ENCODE peak calls at places on chromosomes 7 and 10, in seven cellular contexts. One of them, this sample, is unnamed.

GRCh38 chr10:126456632-126457031 is 68.4 kb upstream of the ADAM12 start:
- DNase-seq in kidney glomerular epithelial cell: no peak
- DNase-seq in colonic mucosa: no peak
- DNase-seq in NCI-H2029: no peak
- DNase-seq in choroid plexus epithelial cell: no peak
- DNase-seq in HuH-7: no peak
- DNase-seq in PC-9: no peak
- DNase-seq in this sample: no peak

GRCh38 chr7:158559356-158559755 is 28.3 kb downstream of the PTPRN2 start:
- DNase-seq in PC-9: no peak
- DNase-seq in NCI-H2029: no peak
- DNase-seq in choroid plexus epithelial cell: no peak
- DNase-seq in HuH-7: no peak
- DNase-seq in colonic mucosa: no peak
- DNase-seq in kidney glomerular epithelial cell: no peak
- DNase-seq in this sample: no peak

GRCh38 chr10:18140149-18140956 is at the start of gene CACNB2:
- DNase-seq in kidney glomerular epithelial cell: no peak
- DNase-seq in choroid plexus epithelial cell: peak
- DNase-seq in colonic mucosa: peak
- DNase-seq in PC-9: peak
- DNase-seq in HuH-7: no peak
- DNase-seq in NCI-H2029: no peak
- DNase-seq in this sample: no peak

GRCh38 chr10:75553550-75553949 is 122.1 kb downstream of the LRMDA start:
- DNase-seq in NCI-H2029: no peak
- DNase-seq in kidney glomerular epithelial cell: no peak
- DNase-seq in HuH-7: no peak
- DNase-seq in choroid plexus epithelial cell: no peak
- DNase-seq in colonic mucosa: no peak
- DNase-seq in PC-9: no peak
- DNase-seq in this sample: no peak

GRCh38 chr10:5551531-5552375 is 27.0 kb downstream of the CALML3 start:
- DNase-seq in PC-9: peak
- DNase-seq in HuH-7: no peak
- DNase-seq in choroid plexus epithelial cell: peak
- DNase-seq in colonic mucosa: peak
- DNase-seq in NCI-H2029: no peak
- DNase-seq in kidney glomerular epithelial cell: peak
- DNase-seq in this sample: no peak

GRCh38 chr7:157008206-157009169 is 2.0 kb downstream of the MNX1 start:
- DNase-seq in kidney glomerular epithelial cell: no peak
- DNase-seq in choroid plexus epithelial cell: no peak
- DNase-seq in colonic mucosa: no peak
- DNase-seq in PC-9: no peak
- DNase-seq in HuH-7: no peak
- DNase-seq in NCI-H2029: no peak
- DNase-seq in this sample: no peak

GRCh38 chr7:151381083-151381332 is 28.8 kb downstream of the WDR86 start:
- DNase-seq in HuH-7: no peak
- DNase-seq in colonic mucosa: no peak
- DNase-seq in choroid plexus epithelial cell: no peak
- DNase-seq in NCI-H2029: no peak
- DNase-seq in kidney glomerular epithelial cell: no peak
- DNase-seq in PC-9: no peak
- DNase-seq in this sample: no peak

GRCh38 chr7:27241189-27242045 is 1.2 kb upstream of the EVX1 start:
- DNase-seq in kidney glomerular epithelial cell: no peak
- DNase-seq in NCI-H2029: no peak
- DNase-seq in HuH-7: no peak
- DNase-seq in colonic mucosa: no peak
- DNase-seq in choroid plexus epithelial cell: no peak
- DNase-seq in PC-9: no peak
- DNase-seq in this sample: no peak

GRCh38 chr10:104315486-104315921 is 22.8 kb downstream of the ITPRIP start:
- DNase-seq in PC-9: no peak
- DNase-seq in choroid plexus epithelial cell: no peak
- DNase-seq in NCI-H2029: no peak
- DNase-seq in kidney glomerular epithelial cell: no peak
- DNase-seq in HuH-7: no peak
- DNase-seq in colonic mucosa: no peak
- DNase-seq in this sample: no peak

GRCh38 chr10:96389785-96390184 is 31.0 kb upstream of the OPALIN start:
- DNase-seq in choroid plexus epithelial cell: no peak
- DNase-seq in NCI-H2029: no peak
- DNase-seq in PC-9: no peak
- DNase-seq in colonic mucosa: no peak
- DNase-seq in HuH-7: no peak
- DNase-seq in kidney glomerular epithelial cell: no peak
- DNase-seq in this sample: no peak

GRCh38 chr10:110502851-110503301 is 5.2 kb downstream of the DUSP5 start:
- DNase-seq in PC-9: no peak
- DNase-seq in kidney glomerular epithelial cell: no peak
- DNase-seq in choroid plexus epithelial cell: peak
- DNase-seq in HuH-7: no peak
- DNase-seq in NCI-H2029: peak
- DNase-seq in colonic mucosa: peak
- DNase-seq in this sample: no peak

GRCh38 chr7:15397921-15398560 is 163.8 kb downstream of the AGMO start:
- DNase-seq in kidney glomerular epithelial cell: no peak
- DNase-seq in PC-9: no peak
- DNase-seq in colonic mucosa: no peak
- DNase-seq in HuH-7: no peak
- DNase-seq in choroid plexus epithelial cell: peak
- DNase-seq in NCI-H2029: no peak
- DNase-seq in this sample: no peak

GRCh38 chr7:155009570-155010157 is 6.7 kb upstream of the PAXIP1 start:
- DNase-seq in colonic mucosa: no peak
- DNase-seq in kidney glomerular epithelial cell: no peak
- DNase-seq in choroid plexus epithelial cell: peak
- DNase-seq in PC-9: no peak
- DNase-seq in NCI-H2029: no peak
- DNase-seq in HuH-7: peak
- DNase-seq in this sample: no peak

GRCh38 chr7:99121496-99122021 is 22.3 kb downstream of the SMURF1 start:
- DNase-seq in kidney glomerular epithelial cell: no peak
- DNase-seq in PC-9: no peak
- DNase-seq in colonic mucosa: no peak
- DNase-seq in NCI-H2029: no peak
- DNase-seq in HuH-7: no peak
- DNase-seq in choroid plexus epithelial cell: no peak
- DNase-seq in this sample: no peak

GRCh38 chr10:47118326-47118725 is 181.7 kb upstream of the GDF10 start:
- DNase-seq in choroid plexus epithelial cell: no peak
- DNase-seq in PC-9: no peak
- DNase-seq in HuH-7: no peak
- DNase-seq in colonic mucosa: no peak
- DNase-seq in NCI-H2029: no peak
- DNase-seq in kidney glomerular epithelial cell: no peak
- DNase-seq in this sample: no peak

GRCh38 chr7:106284516-106285050 is at the start of gene NAMPT:
- DNase-seq in NCI-H2029: peak
- DNase-seq in HuH-7: peak
- DNase-seq in choroid plexus epithelial cell: no peak
- DNase-seq in kidney glomerular epithelial cell: no peak
- DNase-seq in PC-9: peak
- DNase-seq in colonic mucosa: peak
- DNase-seq in this sample: peak

GRCh38 chr7:142384508-142384922 is 126.7 kb upstream of the PRSS58 start:
- DNase-seq in HuH-7: no peak
- DNase-seq in PC-9: peak
- DNase-seq in NCI-H2029: no peak
- DNase-seq in kidney glomerular epithelial cell: peak
- DNase-seq in choroid plexus epithelial cell: peak
- DNase-seq in colonic mucosa: no peak
- DNase-seq in this sample: no peak

GRCh38 chr10:103188853-103189252 is 4.2 kb downstream of the NT5C2 start:
- DNase-seq in kidney glomerular epithelial cell: no peak
- DNase-seq in HuH-7: no peak
- DNase-seq in NCI-H2029: no peak
- DNase-seq in choroid plexus epithelial cell: peak
- DNase-seq in colonic mucosa: no peak
- DNase-seq in PC-9: no peak
- DNase-seq in this sample: no peak

GRCh38 chr7:129831424-129832058 is 121.2 kb downstream of the UBE2H start:
- DNase-seq in PC-9: peak
- DNase-seq in kidney glomerular epithelial cell: peak
- DNase-seq in choroid plexus epithelial cell: peak
- DNase-seq in HuH-7: no peak
- DNase-seq in colonic mucosa: no peak
- DNase-seq in NCI-H2029: peak
- DNase-seq in this sample: no peak